ENCODE peak calls at places on chromosomes 5 and 9, in seven cellular contexts. U, G, I, C, E, Z and O are unnamed samples.

GRCh38 chr9:127562841-127563523 is 49.1 kb upstream of the STXBP1 start:
- DNase-seq in U (no peak), G (no peak), I (no peak), C (no peak), E (no peak), Z (no peak), O (no peak)

GRCh38 chr5:138438724-138439536 is at the start of gene REEP2:
- DNase-seq in U (peak; percentile 82), G (no peak), I (peak; percentile 92), C (peak; percentile 25), E (no peak), Z (peak; percentile 87), O (peak; percentile 10)

GRCh38 chr5:122259995-122260394 is 52.0 kb upstream of the SNCAIP start:
- DNase-seq in U (no peak), G (no peak), I (no peak), C (no peak), E (no peak), Z (no peak), O (no peak)

GRCh38 chr5:132219289-132219970 is 8.2 kb downstream of the P4HA2 start:
- DNase-seq in U (no peak), G (no peak), I (no peak), C (no peak), E (no peak), Z (peak; percentile 29), O (no peak)

GRCh38 chr9:19498015-19498414 is 89.2 kb downstream of the ACER2 start:
- DNase-seq in U (no peak), G (no peak), I (no peak), C (no peak), E (no peak), Z (no peak), O (no peak)

GRCh38 chr9:119961774-119962408 is 592.7 kb upstream of the BRINP1 start:
- DNase-seq in U (peak; percentile 82), G (peak; percentile 27), I (peak; percentile 39), C (peak; percentile 33), E (no peak), Z (no peak), O (peak; percentile 10)

GRCh38 chr5:96911139-96911538 is 24.7 kb upstream of the LNPEP start:
- DNase-seq in U (no peak), G (no peak), I (no peak), C (no peak), E (no peak), Z (no peak), O (no peak)

GRCh38 chr9:138003485-138004190 is 126.1 kb downstream of the CACNA1B start:
- DNase-seq in U (no peak), G (no peak), I (no peak), C (no peak), E (no peak), Z (no peak), O (no peak)

GRCh38 chr5:109987970-109988369 is 298.2 kb downstream of the MAN2A1 start:
- DNase-seq in U (no peak), G (no peak), I (no peak), C (no peak), E (no peak), Z (no peak), O (no peak)

GRCh38 chr5:160837211-160837610 is 14.8 kb downstream of the ATP10B start:
- DNase-seq in U (no peak), G (no peak), I (no peak), C (no peak), E (no peak), Z (no peak), O (no peak)

GRCh38 chr5:68251386-68251785 is 35.8 kb downstream of the PIK3R1 start:
- DNase-seq in U (no peak), G (no peak), I (no peak), C (no peak), E (no peak), Z (no peak), O (no peak)

GRCh38 chr5:36939969-36940858 is 63.6 kb downstream of the NIPBL start:
- DNase-seq in U (no peak), G (no peak), I (no peak), C (no peak), E (no peak), Z (no peak), O (no peak)

GRCh38 chr9:116323571-116323970 is 170.0 kb downstream of the PAPPA start:
- DNase-seq in U (no peak), G (no peak), I (no peak), C (no peak), E (no peak), Z (no peak), O (no peak)

GRCh38 chr9:115443890-115444289 is 325.9 kb upstream of the TNC start:
- DNase-seq in U (no peak), G (no peak), I (no peak), C (no peak), E (no peak), Z (no peak), O (no peak)

GRCh38 chr9:77423841-77424240 is 224.3 kb downstream of the GNA14 start:
- DNase-seq in U (no peak), G (no peak), I (no peak), C (no peak), E (no peak), Z (no peak), O (no peak)

GRCh38 chr5:93800988-93801811 is 59.8 kb upstream of the POU5F2 start:
- DNase-seq in U (peak; percentile 83), G (peak; percentile 66), I (no peak), C (no peak), E (peak; percentile 24), Z (no peak), O (peak; percentile 2)

GRCh38 chr5:36950586-36951457 is 74.3 kb downstream of the NIPBL start:
- DNase-seq in U (no peak), G (no peak), I (no peak), C (no peak), E (no peak), Z (no peak), O (no peak)

GRCh38 chr9:89543057-89543456 is 45.1 kb upstream of the SEMA4D start:
- DNase-seq in U (no peak), G (no peak), I (no peak), C (no peak), E (no peak), Z (no peak), O (no peak)

GRCh38 chr9:89543621-89544279 is 45.8 kb upstream of the SEMA4D start:
- DNase-seq in U (no peak), G (no peak), I (no peak), C (no peak), E (no peak), Z (no peak), O (no peak)

GRCh38 chr9:89544280-89544664 is 46.4 kb upstream of the SEMA4D start:
- DNase-seq in U (peak; percentile 28), G (no peak), I (no peak), C (no peak), E (no peak), Z (no peak), O (no peak)

GRCh38 chr9:89541798-89542197 is 43.9 kb upstream of the SEMA4D start:
- DNase-seq in U (no peak), G (no peak), I (no peak), C (peak; percentile 29), E (no peak), Z (no peak), O (no peak)

DNA sequence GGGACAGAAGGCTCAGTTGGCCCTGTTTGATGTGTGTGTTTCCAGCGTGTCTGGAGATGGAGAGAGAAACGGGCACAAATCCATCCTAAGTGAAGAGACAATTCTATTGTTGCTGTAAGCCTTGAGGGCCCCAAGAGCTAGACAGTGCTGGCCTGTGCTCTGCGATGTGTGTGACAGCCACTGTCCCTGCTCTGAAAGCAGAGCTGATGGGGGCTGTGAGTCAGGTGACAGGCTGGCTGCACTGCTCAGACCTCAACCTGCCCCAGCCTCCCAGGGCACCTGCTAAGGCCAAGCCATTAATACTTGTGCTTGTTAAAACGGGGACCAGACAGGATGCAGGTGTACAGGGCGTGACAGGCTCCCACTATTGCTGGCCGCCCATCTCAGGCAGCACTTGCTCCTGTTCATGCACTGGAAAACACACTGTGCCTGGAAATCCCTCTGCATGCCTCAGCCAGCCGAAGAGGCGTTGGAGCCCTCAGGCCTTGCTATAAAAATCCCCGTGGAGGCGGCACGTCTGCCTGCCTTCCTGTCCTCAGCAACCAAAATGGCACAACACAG is 44.6 kb upstream of the SEMA4D start:
- DNase-seq in U (no peak), G (no peak), I (no peak), C (peak; percentile 22), E (no peak), Z (peak; percentile 83), O (no peak)
- TF ChIP-seq POLR2AphosphoS5 in U (no peak), G (no peak), I (no peak), C (no peak), E (no peak), Z (peak; percentile 21), O (no peak)

GRCh38 chr9:123998970-123999621 is 12.5 kb upstream of the LHX2 start:
- DNase-seq in U (peak; percentile 71), G (no peak), I (no peak), C (no peak), E (no peak), Z (peak; percentile 73), O (no peak)
- H3K4me3 ChIP-seq in U (peak overlapping the region; percentile 54), G (no peak overlapping the region), I (no peak overlapping the region), C (no peak overlapping the region), E (peak overlapping the region; percentile 39), Z (peak overlapping the region; percentile 10), O (peak overlapping the region; percentile 21)

DNA sequence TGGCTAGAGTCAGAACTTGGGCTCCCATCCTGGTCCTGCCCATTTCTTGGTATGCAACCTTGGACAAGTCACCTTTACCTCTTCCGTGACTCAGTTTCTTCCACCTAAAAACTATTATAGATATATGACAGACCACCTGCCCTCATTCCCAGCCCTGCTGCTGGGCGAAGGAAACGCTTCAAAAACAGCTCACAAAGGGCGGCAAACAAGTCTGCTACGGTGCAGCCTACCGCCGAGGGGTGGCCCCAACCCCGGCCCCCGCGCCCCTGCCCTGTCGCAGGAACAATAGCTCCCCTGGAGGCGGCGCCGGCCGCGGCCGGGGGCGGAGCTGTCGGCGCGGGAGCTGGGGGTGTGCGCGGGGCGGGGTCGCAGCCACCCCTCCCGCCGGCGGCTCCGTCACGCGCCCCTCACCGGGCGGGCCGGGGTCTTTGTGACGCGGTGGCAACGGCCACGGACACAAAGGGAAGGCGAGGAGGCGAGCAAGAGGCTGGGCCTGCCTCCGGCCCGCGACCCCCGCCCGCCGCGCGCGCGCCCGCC is at the start of gene TMEFF1:
- DNase-seq in U (peak; percentile 91), G (no peak), I (peak; percentile 89), C (peak; percentile 27), E (no peak), Z (peak; percentile 75), O (no peak)
- TF ChIP-seq POLR2AphosphoS5 in U (peak; percentile 62), G (no peak), I (no peak), C (no peak), E (no peak), Z (no peak), O (no peak)

DNA sequence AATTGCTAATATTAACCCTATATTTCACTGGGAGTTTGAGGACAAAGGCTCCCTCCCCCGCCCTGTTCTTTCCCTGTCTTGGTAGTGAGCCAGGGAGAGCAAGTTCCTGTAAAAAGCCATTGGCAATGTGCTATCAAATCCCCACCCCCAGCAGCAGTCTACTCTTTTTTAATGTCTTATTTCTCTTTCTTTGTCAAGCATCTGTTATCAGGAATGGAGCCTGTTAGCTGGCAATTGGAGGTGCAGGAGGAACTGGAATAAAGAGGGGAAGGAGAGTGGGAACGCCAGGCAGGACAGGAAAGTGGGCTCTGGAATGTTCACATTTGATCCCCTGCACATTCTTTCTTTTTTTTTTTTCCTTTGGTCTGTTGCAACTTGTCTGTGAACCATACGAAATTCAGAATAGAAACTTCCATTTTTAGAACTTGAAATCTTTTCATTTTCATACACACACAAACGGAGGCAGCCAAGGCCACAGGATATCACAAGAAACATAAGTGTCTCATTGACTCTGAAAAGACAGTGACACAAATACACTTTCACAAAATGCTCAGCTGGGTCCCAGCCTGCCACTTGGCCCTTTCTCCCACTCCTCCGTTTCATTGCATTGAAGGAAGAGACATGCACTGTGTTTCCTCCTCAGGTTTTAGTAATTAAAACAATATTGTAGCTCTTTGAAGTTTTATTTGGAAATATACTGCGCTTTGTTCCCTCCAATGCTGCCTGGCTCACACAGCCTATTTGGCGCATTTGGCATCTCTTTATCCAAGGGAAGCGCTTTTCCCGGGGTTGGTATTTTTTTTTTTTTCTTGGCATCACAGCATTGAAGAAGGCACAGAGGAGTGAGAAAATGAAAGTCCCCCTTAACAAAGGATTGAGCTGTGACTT is 665.0 kb upstream of the ZNF608 start:
- DNase-seq in U (peak; percentile 33), G (no peak), I (no peak), C (peak; percentile 33), E (no peak), Z (no peak), O (no peak)
- H3K4me3 ChIP-seq in U (peak overlapping the region; percentile 9), G (no peak overlapping the region), I (no peak overlapping the region), C (no peak overlapping the region), E (peak overlapping the region; percentile 30), Z (no peak overlapping the region), O (no peak overlapping the region)